ENCODE peak calls at places on chromosome 18, in eight cellular contexts. V, S, T, O, X, P, C and K are unnamed samples.

GRCh38 chr18:23541349-23542093 is 38.2 kb downstream of the RMC1 start:
- DNase-seq in V (no peak), T (no peak), O (no peak), P (no peak), X (peak), C (no peak), S (no peak), K (no peak)

GRCh38 chr18:42114310-42114943 is 159.4 kb downstream of the PIK3C3 start:
- DNase-seq in X (peak), O (peak), C (peak), V (peak), T (peak), S (peak), P (peak), K (no peak)

GRCh38 chr18:46678785-46679404 is 21.9 kb upstream of the LOXHD1 start:
- DNase-seq in S (no peak), V (no peak), X (no peak), T (no peak), O (no peak), C (no peak), P (no peak), K (no peak)

GRCh38 chr18:5894613-5895299 is 566 bp downstream of the TMEM200C start:
- DNase-seq in P (no peak), C (no peak), O (no peak), V (no peak), T (peak), S (no peak), X (no peak), K (no peak)

GRCh38 chr18:54671291-54671881 is 80.3 kb downstream of the DYNAP start:
- DNase-seq in S (peak), T (peak), V (no peak), P (no peak), O (no peak), X (peak), C (no peak), K (no peak)

GRCh38 chr18:58183226-58183625 is 139.2 kb downstream of the NEDD4L start:
- DNase-seq in V (no peak), O (no peak), X (no peak), S (no peak), C (no peak), P (no peak), T (no peak), K (no peak)

GRCh38 chr18:47730795-47731194 is 199.7 kb downstream of the SMAD2 start:
- DNase-seq in O (no peak), P (peak), X (no peak), T (no peak), S (no peak), V (no peak), C (no peak), K (no peak)

GRCh38 chr18:13136056-13136688 is 82.4 kb upstream of the LDLRAD4 start:
- DNase-seq in X (no peak), C (no peak), O (peak), T (no peak), S (peak), P (peak), V (no peak), K (no peak)

GRCh38 chr18:45981852-45982251 is 14.7 kb upstream of the EPG5 start:
- DNase-seq in P (no peak), X (no peak), V (no peak), S (no peak), O (no peak), T (no peak), C (no peak), K (no peak)

GRCh38 chr18:79952996-79953559 is 1.6 kb upstream of the SLC66A2 start:
- DNase-seq in X (no peak), T (no peak), O (no peak), C (no peak), V (no peak), S (no peak), P (peak), K (peak)

GRCh38 chr18:48859311-48860275 is 91.2 kb downstream of the SMAD7 start:
- DNase-seq in T (peak), X (no peak), O (no peak), S (no peak), C (no peak), V (no peak), P (no peak), K (no peak)

GRCh38 chr18:2304378-2305175 is 266.7 kb downstream of the METTL4 start:
- DNase-seq in V (no peak), O (no peak), C (no peak), P (no peak), S (peak), X (peak), T (no peak), K (no peak)

GRCh38 chr18:8673276-8674209 is 31.8 kb upstream of the MTCL1 start:
- DNase-seq in S (no peak), T (no peak), X (no peak), O (no peak), V (no peak), C (no peak), P (no peak), K (no peak)

GRCh38 chr18:63319383-63320040 is at the start of gene BCL2:
- DNase-seq in V (no peak), S (no peak), O (peak), C (no peak), X (peak), P (no peak), T (peak), K (no peak)

GRCh38 chr18:31983976-31984375 is 34.6 kb upstream of the RNF125 start:
- DNase-seq in C (no peak), V (no peak), P (no peak), T (no peak), S (no peak), O (no peak), X (no peak), K (no peak)

GRCh38 chr18:46264255-46264654 is 160.1 kb downstream of the HAUS1 start:
- DNase-seq in S (no peak), V (no peak), P (no peak), C (no peak), X (peak), O (no peak), T (no peak), K (no peak)

GRCh38 chr18:35616664-35617423 is 35.3 kb downstream of the GALNT1 start:
- DNase-seq in X (peak), T (no peak), P (peak), S (peak), O (peak), V (peak), C (peak), K (no peak)

GRCh38 chr18:54148678-54149077 is 75.8 kb downstream of the MBD2 start:
- DNase-seq in T (no peak), C (no peak), V (no peak), O (no peak), X (no peak), P (no peak), S (no peak), K (no peak)

GRCh38 chr18:75500510-75500909 is 73.0 kb upstream of the SMIM21 start:
- DNase-seq in P (no peak), X (peak), V (no peak), S (no peak), C (no peak), O (no peak), T (no peak), K (no peak)

GRCh38 chr18:55903911-55904310 is 315.9 kb upstream of the TCF4 start:
- DNase-seq in X (no peak), V (no peak), S (no peak), O (no peak), T (no peak), C (no peak), P (no peak), K (no peak)

GRCh38 chr18:26039203-26039602 is 51.2 kb downstream of the SS18 start:
- DNase-seq in V (no peak), P (no peak), O (no peak), X (no peak), S (no peak), C (no peak), T (no peak), K (no peak)

GRCh38 chr18:551404-552061 is 28.6 kb upstream of the CETN1 start:
- DNase-seq in V (no peak), P (no peak), T (no peak), S (no peak), O (no peak), X (no peak), C (no peak), K (no peak)

GRCh38 chr18:12336887-12337286 is 28.8 kb downstream of the TUBB6 start:
- DNase-seq in C (no peak), S (peak), P (no peak), O (no peak), V (no peak), X (peak), T (no peak), K (no peak)